ENCODE peak calls at places on chromosomes 11 and 22, in five cellular contexts. I, T, Q, R and E are unnamed samples.

GRCh38 chr11:96144553-96144952 is 198.4 kb downstream of the MAML2 start:
- DNase-seq in I (no peak), T (no peak), Q (no peak), R (no peak), E (no peak)

GRCh38 chr22:27046126-27046525 is 388.7 kb downstream of the MIAT start:
- DNase-seq in I (no peak), T (no peak), Q (no peak), R (no peak), E (no peak)

GRCh38 chr11:10350341-10350740 is 45.5 kb downstream of the ADM start:
- DNase-seq in I (no peak), T (no peak), Q (no peak), R (no peak), E (no peak)

GRCh38 chr22:24681236-24681635 is 78.2 kb downstream of the GGT1 start:
- DNase-seq in I (no peak), T (no peak), Q (no peak), R (no peak), E (no peak)

GRCh38 chr11:106288057-106288456 is 210.6 kb downstream of the AASDHPPT start:
- DNase-seq in I (no peak), T (no peak), Q (no peak), R (no peak), E (no peak)

GRCh38 chr22:50217543-50218152 is 16.8 kb downstream of the SELENOO start:
- DNase-seq in I (no peak), T (no peak), Q (no peak), R (no peak), E (no peak)

GRCh38 chr22:20982563-20982882 is 426 bp downstream of the LZTR1 start:
- DNase-seq in I (no peak), T (no peak), Q (no peak), R (no peak), E (no peak)

GRCh38 chr22:23389271-23390071 is 190.6 kb downstream of the IGLL1 start:
- DNase-seq in I (no peak), T (no peak), Q (no peak), R (no peak), E (no peak)

GRCh38 chr22:19865141-19865829 is 10.6 kb upstream of the GNB1L start:
- DNase-seq in I (peak; percentile 19), T (no peak), Q (no peak), R (no peak), E (no peak)

GRCh38 chr11:71568707-71569349 is 3.5 kb downstream of the KRTAP5-10 start:
- DNase-seq in I (no peak), T (no peak), Q (no peak), R (no peak), E (no peak)

GRCh38 chr11:83105167-83105566 is 33.5 kb upstream of the RAB30 start:
- DNase-seq in I (no peak), T (no peak), Q (no peak), R (no peak), E (no peak)

GRCh38 chr11:125535585-125535984 is 33.7 kb upstream of the EI24 start:
- DNase-seq in I (no peak), T (no peak), Q (no peak), R (no peak), E (no peak)

GRCh38 chr22:45807156-45807915 is 135.7 kb downstream of the ATXN10 start:
- DNase-seq in I (no peak), T (no peak), Q (no peak), R (no peak), E (no peak)

GRCh38 chr11:128553662-128554392 is 33.5 kb downstream of the ETS1 start:
- DNase-seq in I (no peak), T (no peak), Q (no peak), R (no peak), E (peak; percentile 3)

GRCh38 chr11:69814902-69815301 is 4.3 kb downstream of the FGF3 start:
- DNase-seq in I (no peak), T (no peak), Q (no peak), R (no peak), E (no peak)

GRCh38 chr22:44133901-44134511 is 46.7 kb upstream of the PARVG start:
- DNase-seq in I (peak; percentile 57), T (no peak), Q (no peak), R (no peak), E (no peak)

GRCh38 chr11:122837528-122838346 is 563 bp upstream of the CRTAM start:
- DNase-seq in I (no peak), T (no peak), Q (no peak), R (no peak), E (no peak)

GRCh38 chr22:36730176-36730858 is 26.8 kb upstream of the CACNG2 start:
- DNase-seq in I (peak; percentile 57), T (no peak), Q (no peak), R (no peak), E (no peak)

GRCh38 chr11:57202282-57202681 is 20.5 kb downstream of the LRRC55 start:
- DNase-seq in I (no peak), T (no peak), Q (no peak), R (no peak), E (no peak)

GRCh38 chr11:65539401-65540289 is 14.8 kb downstream of the SCYL1 start:
- DNase-seq in I (no peak), T (no peak), Q (no peak), R (no peak), E (no peak)

GRCh38 chr11:3227568-3228444 is 4.4 kb downstream of the MRGPRE start:
- DNase-seq in I (peak; percentile 63), T (no peak), Q (no peak), R (no peak), E (no peak)

GRCh38 chr11:68538025-68538424 is 77.5 kb downstream of the PPP6R3 start:
- DNase-seq in I (no peak), T (no peak), Q (no peak), R (no peak), E (no peak)

GRCh38 chr11:130180896-130181294 is 21.3 kb downstream of the ST14 start:
- DNase-seq in I (no peak), T (no peak), Q (no peak), R (no peak), E (no peak)

GRCh38 chr11:86955111-86955673 is at the start of gene FZD4:
- DNase-seq in I (peak; percentile 95), T (peak; percentile 10), Q (no peak), R (no peak), E (peak; percentile 75)

GRCh38 chr11:57775474-57775873 is 13.9 kb downstream of the CTNND1 start:
- DNase-seq in I (no peak), T (no peak), Q (no peak), R (no peak), E (no peak)

GRCh38 chr11:72897506-72897905 is 83.3 kb downstream of the ATG16L2 start:
- DNase-seq in I (no peak), T (no peak), Q (no peak), R (no peak), E (no peak)

GRCh38 chr11:110077866-110078325 is 15.3 kb upstream of the ZC3H12C start:
- DNase-seq in I (no peak), T (no peak), Q (no peak), R (no peak), E (no peak)

GRCh38 chr11:75548571-75549272 is 13.3 kb upstream of the SERPINH1 start:
- DNase-seq in I (no peak), T (no peak), Q (no peak), R (no peak), E (no peak)

GRCh38 chr11:1223346-1224108 is 661 bp downstream of the MUC5B start:
- DNase-seq in I (peak; percentile 57), T (no peak), Q (no peak), R (no peak), E (no peak)
- H3K27ac ChIP-seq in I (no peak overlapping the region), T (no peak overlapping the region), Q (no peak overlapping the region), R (no peak overlapping the region), E (no peak overlapping the region)

GRCh38 chr11:12865871-12866595 is 143.1 kb upstream of the RASSF10 start:
- DNase-seq in I (no peak), T (no peak), Q (no peak), R (no peak), E (no peak)

GRCh38 chr11:12863605-12864121 is 145.5 kb upstream of the RASSF10 start:
- DNase-seq in I (no peak), T (no peak), Q (no peak), R (no peak), E (no peak)

GRCh38 chr11:12867531-12867930 is 141.6 kb upstream of the RASSF10 start:
- DNase-seq in I (no peak), T (no peak), Q (no peak), R (no peak), E (no peak)

GRCh38 chr11:12862761-12863469 is 146.2 kb upstream of the RASSF10 start:
- DNase-seq in I (no peak), T (no peak), Q (no peak), R (no peak), E (no peak)

GRCh38 chr11:12864316-12865156 is 144.6 kb upstream of the RASSF10 start:
- DNase-seq in I (no peak), T (no peak), Q (no peak), R (no peak), E (no peak)
- H3K27ac ChIP-seq in I (no peak overlapping the region), T (no peak overlapping the region), Q (no peak overlapping the region), R (no peak overlapping the region), E (peak overlapping the region; percentile 83)

DNA sequence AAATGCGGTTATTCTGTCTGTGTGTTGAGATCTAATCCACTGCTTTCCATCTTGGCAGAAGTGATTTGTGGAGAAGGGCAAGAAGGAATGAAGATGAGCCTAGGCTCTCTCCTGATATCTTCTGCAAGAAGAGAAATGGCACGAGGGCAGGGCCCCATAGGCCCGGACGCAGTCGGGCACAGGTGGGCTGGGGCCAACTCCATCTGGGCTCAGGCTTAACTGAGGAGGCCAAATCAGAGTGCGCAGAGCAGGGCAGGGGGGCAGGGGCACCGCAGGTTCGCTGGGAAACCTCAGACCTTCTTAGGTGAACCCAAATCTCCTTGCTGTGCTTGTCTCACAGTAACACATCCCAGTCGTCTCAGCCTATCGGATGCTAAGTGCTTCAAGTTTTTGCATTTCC is 32.8 kb upstream of the BID start:
- DNase-seq in I (no peak), T (no peak), Q (no peak), R (no peak), E (no peak)
- H3K27ac ChIP-seq in I (peak overlapping the region; percentile 66), T (no peak overlapping the region), Q (no peak overlapping the region), R (no peak overlapping the region), E (no peak overlapping the region)

GRCh38 chr11:64219755-64220154 is 6.2 kb downstream of the TRPT1 start:
- DNase-seq in I (no peak), T (no peak), Q (no peak), R (no peak), E (no peak)
- H3K27ac ChIP-seq in I (no peak overlapping the region), T (no peak overlapping the region), Q (no peak overlapping the region), R (no peak overlapping the region), E (no peak overlapping the region)

GRCh38 chr22:39303358-39303757 is 16.1 kb downstream of the RPL3 start:
- DNase-seq in I (no peak), T (no peak), Q (no peak), R (no peak), E (no peak)
- H3K27ac ChIP-seq in I (no peak overlapping the region), T (no peak overlapping the region), Q (no peak overlapping the region), R (no peak overlapping the region), E (no peak overlapping the region)

GRCh38 chr11:108669711-108670110 is 4.8 kb downstream of the DDX10 start:
- DNase-seq in I (no peak), T (no peak), Q (no peak), R (no peak), E (no peak)
- H3K27ac ChIP-seq in I (no peak overlapping the region), T (no peak overlapping the region), Q (no peak overlapping the region), R (no peak overlapping the region), E (no peak overlapping the region)

GRCh38 chr11:42542336-42542735 is 769.5 kb upstream of the API5 start:
- DNase-seq in I (no peak), T (no peak), Q (no peak), R (no peak), E (no peak)

GRCh38 chr11:42543844-42544243 is 768.0 kb upstream of the API5 start:
- DNase-seq in I (no peak), T (no peak), Q (no peak), R (no peak), E (no peak)

GRCh38 chr11:42544726-42545125 is 767.1 kb upstream of the API5 start:
- DNase-seq in I (no peak), T (no peak), Q (no peak), R (no peak), E (no peak)
- H3K27ac ChIP-seq in I (no peak overlapping the region), T (no peak overlapping the region), Q (no peak overlapping the region), R (no peak overlapping the region), E (peak overlapping the region; percentile 18)